ENCODE peak calls at places on chromosomes 11 and 22, in nine cellular contexts. R is fibroblast of lung, J is gastrocnemius medialis, H is heart left ventricle, P is body of pancreas, D is thoracic aorta, C is RWPE2, N is OCI-LY7, U is HCT116. Q is an unnamed sample.

GRCh38 chr11:47317078-47317828 is 35.2 kb downstream of the MYBPC3 start:
- DNase-seq in N (no peak), D (no peak), R (no peak), J (no peak), C (no peak), P (no peak), H (no peak), U (no peak), Q (no peak)

GRCh38 chr11:20156876-20157613 is 3.2 kb downstream of the DBX1 start:
- DNase-seq in U (no peak), N (no peak), P (peak; percentile 8), C (no peak), J (no peak), D (no peak), R (no peak), H (no peak), Q (no peak)

GRCh38 chr11:70942593-70942992 is 309.8 kb downstream of the SHANK2 start:
- DNase-seq in P (no peak), R (peak; percentile 2), J (no peak), D (no peak), C (no peak), H (no peak), N (peak; percentile 24), U (peak; percentile 44), Q (no peak)

GRCh38 chr22:28146401-28147304 is 227.6 kb upstream of the PITPNB start:
- DNase-seq in C (no peak), J (no peak), H (no peak), P (no peak), R (peak; percentile 29), N (no peak), D (no peak), U (no peak), Q (no peak)

GRCh38 chr11:793556-793955 is 3.7 kb upstream of the CEND1 start:
- DNase-seq in J (no peak), U (no peak), P (peak; percentile 92), D (no peak), N (no peak), C (no peak), H (no peak), R (no peak), Q (no peak)

GRCh38 chr11:70717961-70718595 is 319.7 kb downstream of the CTTN start:
- DNase-seq in H (no peak), U (no peak), R (no peak), J (no peak), D (no peak), C (no peak), N (no peak), P (no peak), Q (no peak)

GRCh38 chr11:134536219-134536618 is 124.2 kb upstream of the B3GAT1 start:
- DNase-seq in J (no peak), U (no peak), C (peak; percentile 15), D (no peak), N (no peak), H (no peak), R (no peak), P (no peak), Q (no peak)

GRCh38 chr11:110710520-110711381 is 1.5 kb downstream of the ARHGAP20 start:
- DNase-seq in P (peak; percentile 25), H (peak; percentile 24), R (peak; percentile 43), U (no peak), D (no peak), J (peak; percentile 31), N (no peak), C (no peak), Q (no peak)

GRCh38 chr11:123449436-123449835 is 19.4 kb downstream of the GRAMD1B start:
- DNase-seq in D (no peak), N (no peak), P (no peak), J (no peak), H (no peak), C (no peak), R (no peak), U (no peak), Q (no peak)

GRCh38 chr11:32388871-32389770 is 46.2 kb downstream of the WT1 start:
- DNase-seq in C (no peak), J (no peak), H (no peak), R (no peak), U (no peak), N (no peak), D (no peak), P (no peak), Q (no peak)
- TF ChIP-seq CTCF in C (no peak), J (no peak), H (no peak), R (no peak), U (no peak), N (no peak), D (no peak), P (no peak), Q (no peak)

GRCh38 chr11:69381681-69382130 is 87.8 kb downstream of the MYEOV start:
- DNase-seq in N (no peak), R (no peak), D (no peak), J (no peak), P (no peak), U (no peak), H (peak; percentile 20), C (peak; percentile 38), Q (no peak)

GRCh38 chr11:69380921-69381581 is 87.1 kb downstream of the MYEOV start:
- DNase-seq in H (peak; percentile 21), C (peak; percentile 51), D (no peak), R (no peak), J (no peak), U (no peak), N (no peak), P (no peak), Q (no peak)

GRCh38 chr11:69383946-69384547 is 90.1 kb downstream of the MYEOV start:
- DNase-seq in P (no peak), C (no peak), N (no peak), R (no peak), J (no peak), H (no peak), D (no peak), U (no peak), Q (no peak)

GRCh38 chr11:69383372-69383771 is 89.4 kb downstream of the MYEOV start:
- DNase-seq in C (no peak), J (no peak), U (no peak), R (no peak), D (no peak), P (no peak), H (no peak), N (no peak), Q (no peak)

DNA sequence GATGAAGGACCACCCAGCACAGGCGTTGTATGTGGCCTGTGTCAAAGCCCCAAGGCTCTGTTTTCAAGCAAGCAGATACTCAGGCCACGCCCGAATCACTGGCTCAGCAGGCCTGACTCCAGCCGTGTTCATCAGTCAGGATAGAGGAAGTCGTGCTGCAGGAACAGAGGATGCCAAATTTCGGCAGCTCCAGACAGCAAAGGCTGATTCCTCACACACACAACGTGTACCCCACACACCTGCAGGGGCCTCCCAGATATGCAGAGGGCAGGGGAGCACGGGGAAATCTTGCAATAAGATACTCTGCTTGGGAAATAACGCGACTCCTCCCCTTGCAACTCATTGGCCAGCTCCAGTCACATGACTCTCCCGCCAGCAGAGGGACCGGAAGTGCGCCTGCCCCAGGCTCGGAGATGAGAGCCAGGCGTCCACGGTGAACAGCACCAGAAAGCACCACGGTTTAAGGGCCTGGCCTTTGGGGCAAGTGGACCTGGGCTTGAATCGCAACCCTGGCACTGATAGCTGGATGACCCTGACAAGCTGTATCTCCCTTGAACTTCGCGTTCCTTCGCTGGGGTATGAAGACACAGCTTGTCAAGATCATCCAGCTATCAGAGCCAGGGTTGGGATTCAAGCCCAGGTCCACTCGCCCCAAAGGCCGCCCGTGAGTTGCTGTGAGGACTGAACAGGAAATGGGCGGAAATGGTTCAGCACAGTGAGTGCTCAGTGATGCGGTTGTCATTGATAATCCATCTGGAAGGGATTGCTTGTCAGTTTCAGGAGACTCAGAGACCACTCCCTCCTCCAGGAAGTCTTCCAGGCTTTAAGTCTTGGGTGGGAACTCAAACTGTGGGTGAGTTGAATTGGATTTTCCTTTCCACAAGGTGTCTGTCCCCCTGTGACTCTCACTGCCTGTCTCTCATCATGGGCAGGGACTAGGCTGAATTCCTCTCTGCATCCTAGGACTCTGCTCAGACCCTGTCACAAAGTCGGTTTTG is 88.5 kb downstream of the MYEOV start:
- DNase-seq in P (peak; percentile 34), D (no peak), C (peak; percentile 36), N (peak; percentile 82), H (peak; percentile 57), U (peak; percentile 70), R (peak; percentile 40), J (peak; percentile 26), Q (no peak)
- H3K4me3 ChIP-seq in P (no peak overlapping the region), D (no peak overlapping the region), C (no peak overlapping the region), N (peak overlapping the region; percentile 50), H (peak overlapping the region; percentile 31), U (peak overlapping the region; percentile 67), R (no peak overlapping the region), J (no peak overlapping the region), Q (no peak overlapping the region)

GRCh38 chr11:119691020-119691666 is 37.9 kb downstream of the NECTIN1 start:
- DNase-seq in D (no peak), R (no peak), U (no peak), P (no peak), C (no peak), J (no peak), H (no peak), N (no peak), Q (no peak)
- TF ChIP-seq CTCF in D (no peak), R (no peak), U (no peak), P (no peak), C (no peak), J (no peak), H (no peak), N (peak; percentile 58), Q (no peak)

GRCh38 chr11:115208808-115209259 is 295.4 kb downstream of the CADM1 start:
- DNase-seq in H (no peak), J (no peak), R (no peak), N (no peak), P (no peak), D (no peak), U (no peak), C (no peak), Q (no peak)

GRCh38 chr11:115202900-115203552 is 301.2 kb downstream of the CADM1 start:
- DNase-seq in D (no peak), J (no peak), U (no peak), C (no peak), P (no peak), H (no peak), R (no peak), N (no peak), Q (no peak)

GRCh38 chr11:115207916-115208315 is 296.3 kb downstream of the CADM1 start:
- DNase-seq in C (no peak), N (no peak), D (no peak), R (no peak), H (no peak), P (no peak), J (no peak), U (no peak), Q (no peak)

GRCh38 chr11:115207166-115207591 is 297.0 kb downstream of the CADM1 start:
- DNase-seq in U (no peak), J (no peak), C (no peak), P (no peak), R (no peak), D (no peak), H (no peak), N (no peak), Q (no peak)

DNA sequence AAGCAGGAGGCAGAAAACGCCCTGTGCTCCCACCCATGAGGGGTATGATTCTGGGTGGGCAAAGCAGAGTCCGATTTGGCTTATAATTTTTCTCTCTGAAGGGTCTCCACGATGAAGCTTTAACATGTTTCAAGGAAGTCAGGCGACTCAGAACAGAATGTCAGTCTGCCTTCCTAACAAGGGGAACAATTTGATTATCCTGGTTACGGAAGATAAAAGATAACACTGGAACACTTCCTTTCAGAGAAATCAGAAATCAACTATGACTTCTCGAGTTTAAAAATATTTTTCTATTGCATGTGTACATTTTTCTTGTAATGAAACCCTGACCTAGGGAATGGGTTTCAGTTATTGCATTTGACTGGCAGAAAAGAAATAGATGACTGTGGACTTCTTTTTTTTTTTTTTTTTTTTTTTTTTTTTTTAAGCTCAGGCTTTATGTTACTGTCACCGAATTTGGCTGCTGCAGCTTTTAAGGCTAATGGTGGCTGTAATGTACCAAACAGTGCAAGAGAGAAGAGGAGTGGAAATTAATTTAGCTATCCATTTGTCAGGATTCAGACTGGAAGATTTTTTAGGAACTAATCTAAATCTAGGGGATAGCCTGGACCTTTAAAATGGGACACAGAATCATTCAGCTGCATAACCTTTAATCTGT is 297.7 kb downstream of the CADM1 start:
- DNase-seq in N (no peak), U (no peak), P (no peak), C (no peak), D (no peak), J (no peak), H (no peak), R (no peak), Q (no peak)
- H3K4me3 ChIP-seq in N (no peak overlapping the region), U (no peak overlapping the region), P (no peak overlapping the region), C (no peak overlapping the region), D (no peak overlapping the region), J (no peak overlapping the region), H (no peak overlapping the region), R (no peak overlapping the region), Q (no peak overlapping the region)